ENCODE peak calls at places on chromosomes 2 and 18, in ten cellular contexts. K is activated naive CD4-positive, alpha-beta T cell treated with anti-CD3 and anti-CD28 coated beads for 36 hours; A is lung microvascular endothelial cell; Q is AG09319; D is foreskin keratinocyte; L is stimulated activated CD8-positive, alpha-beta memory T cell treated with anti-CD3 and anti-CD28 coated beads, Interleukin-4, amount 100 ng/mL, for 1 hour; V is brain pericyte; W is bronchial epithelial cell; B is G401; M is amniotic epithelial cell. T is an unnamed sample.

GRCh38 chr18:304887-305529 is 37.2 kb upstream of the THOC1 start:
- DNase-seq in K (no peak), A (no peak), Q (no peak), D (no peak), L (no peak), V (no peak), W (no peak), B (no peak), M (no peak), T (no peak)

GRCh38 chr2:239664216-239664785 is 263.5 kb upstream of the HDAC4 start:
- DNase-seq in K (no peak), A (no peak), Q (no peak), D (no peak), L (no peak), V (no peak), W (no peak), B (no peak), M (no peak), T (no peak)

GRCh38 chr2:1591978-1592907 is 152.1 kb downstream of the PXDN start:
- DNase-seq in K (no peak), A (peak), Q (no peak), D (no peak), L (no peak), V (peak), W (peak), B (peak), M (peak), T (peak)

GRCh38 chr2:20523798-20524197 is 76.9 kb downstream of the RHOB start:
- DNase-seq in K (no peak), A (no peak), Q (no peak), D (no peak), L (no peak), V (no peak), W (no peak), B (no peak), M (no peak), T (no peak)

GRCh38 chr2:189360861-189361260 is 80.4 kb upstream of the WDR75 start:
- DNase-seq in K (no peak), A (no peak), Q (no peak), D (no peak), L (no peak), V (no peak), W (no peak), B (no peak), M (no peak), T (no peak)

GRCh38 chr2:67374481-67374880 is 22.7 kb upstream of the ETAA1 start:
- DNase-seq in K (no peak), A (peak), Q (no peak), D (no peak), L (no peak), V (no peak), W (no peak), B (no peak), M (peak), T (no peak)

GRCh38 chr2:88880441-88880953 is 189.0 kb downstream of the RPIA start:
- DNase-seq in K (peak), A (peak), Q (peak), D (peak), L (no peak), V (peak), W (peak), B (peak), M (peak), T (peak)

GRCh38 chr2:168454737-168455691 is 1.1 kb upstream of the CERS6 start:
- DNase-seq in K (no peak), A (no peak), Q (no peak), D (no peak), L (no peak), V (no peak), W (no peak), B (peak), M (no peak), T (no peak)

GRCh38 chr2:109168716-109169115 is 39.7 kb downstream of the SH3RF3 start:
- DNase-seq in K (no peak), A (no peak), Q (no peak), D (no peak), L (no peak), V (no peak), W (no peak), B (no peak), M (peak), T (no peak)

GRCh38 chr2:239584986-239585385 is 184.2 kb upstream of the HDAC4 start:
- DNase-seq in K (no peak), A (no peak), Q (no peak), D (no peak), L (no peak), V (no peak), W (no peak), B (no peak), M (no peak), T (no peak)

GRCh38 chr18:63617049-63617995 is 26.7 kb downstream of the SERPINB4 start:
- DNase-seq in K (no peak), A (no peak), Q (no peak), D (no peak), L (no peak), V (no peak), W (no peak), B (no peak), M (no peak), T (no peak)

GRCh38 chr2:228083131-228083530 is 98.4 kb downstream of the SPHKAP start:
- DNase-seq in K (no peak), A (no peak), Q (no peak), D (no peak), L (no peak), V (no peak), W (no peak), B (peak), M (no peak), T (no peak)

GRCh38 chr18:48270929-48271328 is 138.3 kb downstream of the ZBTB7C start:
- DNase-seq in K (no peak), A (no peak), Q (no peak), D (no peak), L (no peak), V (no peak), W (no peak), B (no peak), M (no peak), T (no peak)

GRCh38 chr18:57921708-57922107 is 118.6 kb upstream of the ATP8B1 start:
- DNase-seq in K (peak), A (no peak), Q (no peak), D (peak), L (no peak), V (no peak), W (peak), B (no peak), M (peak), T (no peak)

GRCh38 chr2:70995227-70995729 is 605 bp upstream of the TEX261 start:
- DNase-seq in K (peak), A (peak), Q (no peak), D (peak), L (no peak), V (no peak), W (peak), B (peak), M (peak), T (no peak)